ENCODE peak calls at places on chromosomes 3 and 15, in eight cellular contexts. T is dermis blood vessel endothelial cell, N is NCI-H774, K is GM13976, R is right cardiac atrium, H is HFFc6, V is colonic mucosa, L is mesenteric fat pad. S is an unnamed sample.

GRCh38 chr15:70690491-70691281 is 72.7 kb downstream of the UACA start:
- DNase-seq in T (peak; percentile 66), N (no peak), K (no peak), R (no peak), H (no peak), V (no peak), L (no peak), S (no peak)

GRCh38 chr15:99057697-99058420 is 47.0 kb upstream of the SYNM start:
- DNase-seq in T (peak; percentile 78), N (no peak), K (peak; percentile 53), R (peak; percentile 64), H (no peak), V (no peak), L (peak; percentile 67), S (no peak)

GRCh38 chr3:127690823-127691452 is 18.2 kb downstream of the ABTB1 start:
- DNase-seq in T (peak; percentile 75), N (no peak), K (no peak), R (peak; percentile 79), H (peak; percentile 60), V (no peak), L (no peak), S (no peak)

GRCh38 chr3:188294823-188295487 is 141.0 kb downstream of the LPP start:
- DNase-seq in T (peak; percentile 93), N (peak; percentile 93), K (no peak), R (no peak), H (peak; percentile 95), V (peak; percentile 41), L (no peak), S (no peak)

GRCh38 chr3:13095408-13095861 is 22.2 kb upstream of the IQSEC1 start:
- DNase-seq in T (no peak), N (no peak), K (no peak), R (no peak), H (no peak), V (no peak), L (no peak), S (no peak)

GRCh38 chr3:165624761-165625160 is 212.5 kb downstream of the BCHE start:
- DNase-seq in T (peak; percentile 8), N (no peak), K (no peak), R (no peak), H (no peak), V (no peak), L (no peak), S (no peak)

GRCh38 chr3:15723624-15723884 is 74.2 kb downstream of the ANKRD28 start:
- DNase-seq in T (no peak), N (no peak), K (no peak), R (no peak), H (no peak), V (no peak), L (no peak), S (no peak)

GRCh38 chr15:80549191-80549590 is 145.0 kb downstream of the ARNT2 start:
- DNase-seq in T (no peak), N (no peak), K (no peak), R (no peak), H (peak; percentile 43), V (no peak), L (no peak), S (no peak)

GRCh38 chr3:129521702-129522101 is 6.7 kb upstream of the RHO start:
- DNase-seq in T (no peak), N (no peak), K (no peak), R (peak; percentile 4), H (no peak), V (no peak), L (no peak), S (no peak)

GRCh38 chr3:58350627-58351013 is 17.9 kb downstream of the PXK start:
- DNase-seq in T (no peak), N (no peak), K (no peak), R (no peak), H (peak; percentile 32), V (no peak), L (no peak), S (no peak)

GRCh38 chr3:112460519-112460918 is 38.8 kb downstream of the BTLA start:
- DNase-seq in T (no peak), N (no peak), K (no peak), R (no peak), H (no peak), V (no peak), L (no peak), S (peak; percentile 86)

GRCh38 chr15:85865070-85865684 is 70.5 kb upstream of the KLHL25 start:
- DNase-seq in T (peak; percentile 65), N (peak; percentile 4), K (peak; percentile 44), R (no peak), H (peak; percentile 8), V (no peak), L (no peak), S (no peak)

GRCh38 chr3:54225841-54226528 is 103.6 kb downstream of the CACNA2D3 start:
- DNase-seq in T (no peak), N (no peak), K (no peak), R (no peak), H (no peak), V (no peak), L (no peak), S (no peak)

GRCh38 chr15:89575656-89576416 is 567 bp downstream of the TICRR start:
- DNase-seq in T (peak; percentile 36), N (no peak), K (no peak), R (no peak), H (no peak), V (peak; percentile 26), L (no peak), S (no peak)

GRCh38 chr15:52392008-52392687 is 96.5 kb upstream of the MYO5C start:
- DNase-seq in T (no peak), N (no peak), K (no peak), R (no peak), H (peak; percentile 88), V (no peak), L (no peak), S (no peak)

GRCh38 chr15:39453500-39454073 is 127.3 kb upstream of the THBS1 start:
- DNase-seq in T (no peak), N (peak; percentile 27), K (peak; percentile 49), R (no peak), H (no peak), V (no peak), L (no peak), S (peak; percentile 29)

GRCh38 chr3:194573680-194574437 is 59.4 kb downstream of the TMEM44 start:
- DNase-seq in T (peak; percentile 85), N (peak; percentile 45), K (peak; percentile 86), R (peak; percentile 67), H (no peak), V (peak; percentile 35), L (no peak), S (no peak)

GRCh38 chr15:65869954-65870871 is 922 bp downstream of the RAB11A start:
- DNase-seq in T (peak; percentile 87), N (peak; percentile 3), K (no peak), R (peak; percentile 75), H (peak; percentile 25), V (peak; percentile 83), L (no peak), S (no peak)

GRCh38 chr3:41050149-41050548 is 149.2 kb upstream of the CTNNB1 start:
- DNase-seq in T (no peak), N (no peak), K (no peak), R (no peak), H (no peak), V (no peak), L (no peak), S (no peak)

GRCh38 chr15:60993008-60993407 is 236.1 kb downstream of the RORA start:
- DNase-seq in T (no peak), N (no peak), K (no peak), R (no peak), H (peak; percentile 59), V (no peak), L (no peak), S (no peak)

GRCh38 chr3:17431004-17431403 is 311.4 kb downstream of the TBC1D5 start:
- DNase-seq in T (peak; percentile 63), N (peak; percentile 3), K (peak; percentile 30), R (no peak), H (peak; percentile 46), V (no peak), L (no peak), S (no peak)

GRCh38 chr3:51198476-51198875 is 186.6 kb upstream of the MANF start:
- DNase-seq in T (no peak), N (no peak), K (no peak), R (no peak), H (no peak), V (no peak), L (no peak), S (no peak)

GRCh38 chr3:38587548-38588131 is 61.8 kb downstream of the SCN5A start:
- DNase-seq in T (no peak), N (no peak), K (no peak), R (no peak), H (no peak), V (no peak), L (peak; percentile 83), S (no peak)

GRCh38 chr3:79922633-79923032 is 154.8 kb upstream of the ROBO1 start:
- DNase-seq in T (no peak), N (no peak), K (no peak), R (no peak), H (no peak), V (no peak), L (no peak), S (no peak)